ENCODE peak calls at places on chromosomes 7 and 10, in seven cellular contexts. Q, G, O, W, L, C and Z are unnamed samples.

GRCh38 chr10:5927306-5927705 is 37.3 kb downstream of the FBH1 start:
- DNase-seq in G (no peak), W (no peak), Q (peak), C (peak), L (no peak), O (no peak), Z (no peak)

GRCh38 chr7:140262242-140262903 is 85.6 kb upstream of the KDM7A start:
- DNase-seq in L (no peak), W (no peak), O (no peak), Q (no peak), G (no peak), C (no peak), Z (no peak)

GRCh38 chr10:17116193-17116592 is 13.4 kb downstream of the CUBN start:
- DNase-seq in G (no peak), C (no peak), Q (no peak), L (no peak), W (no peak), O (no peak), Z (no peak)

GRCh38 chr7:4201566-4201965 is 480.5 kb upstream of the FOXK1 start:
- DNase-seq in Q (no peak), C (no peak), W (no peak), L (no peak), G (peak), O (no peak), Z (no peak)

GRCh38 chr10:68231106-68231901 is 609 bp downstream of the ATOH7 start:
- DNase-seq in O (peak), Q (peak), G (peak), L (peak), C (peak), W (peak), Z (no peak)

GRCh38 chr10:44974628-44975431 is 3.8 kb downstream of the DEPP1 start:
- DNase-seq in G (peak), Q (peak), L (peak), O (peak), C (peak), W (peak), Z (no peak)

GRCh38 chr10:44206127-44206818 is 178.6 kb downstream of the CXCL12 start:
- DNase-seq in O (no peak), L (no peak), C (no peak), W (no peak), Q (peak), G (no peak), Z (no peak)

GRCh38 chr7:4527988-4528641 is 154.0 kb upstream of the FOXK1 start:
- DNase-seq in C (no peak), L (no peak), O (no peak), Q (no peak), W (no peak), G (no peak), Z (no peak)

GRCh38 chr7:102152672-102153585 is 133.7 kb upstream of the SH2B2 start:
- DNase-seq in C (peak), W (no peak), Q (peak), G (no peak), O (peak), L (no peak), Z (no peak)

GRCh38 chr7:139727151-139727705 is 50.6 kb downstream of the HIPK2 start:
- DNase-seq in O (no peak), W (no peak), G (no peak), C (peak), Q (peak), L (no peak), Z (no peak)

GRCh38 chr10:30488319-30488718 is 54.3 kb downstream of the MAP3K8 start:
- DNase-seq in W (no peak), L (no peak), Q (no peak), O (no peak), G (no peak), C (no peak), Z (no peak)

GRCh38 chr10:48404646-48405045 is 98.2 kb downstream of the MAPK8 start:
- DNase-seq in Q (peak), C (peak), G (no peak), L (no peak), W (no peak), O (no peak), Z (no peak)

GRCh38 chr7:79454325-79454960 is 976 bp upstream of the MAGI2 start:
- DNase-seq in L (no peak), O (peak), C (peak), W (peak), Q (peak), G (peak), Z (no peak)

GRCh38 chr7:522071-522937 is 2.7 kb upstream of the PDGFA start:
- DNase-seq in O (peak), C (peak), L (no peak), G (no peak), W (no peak), Q (peak), Z (no peak)

DNA sequence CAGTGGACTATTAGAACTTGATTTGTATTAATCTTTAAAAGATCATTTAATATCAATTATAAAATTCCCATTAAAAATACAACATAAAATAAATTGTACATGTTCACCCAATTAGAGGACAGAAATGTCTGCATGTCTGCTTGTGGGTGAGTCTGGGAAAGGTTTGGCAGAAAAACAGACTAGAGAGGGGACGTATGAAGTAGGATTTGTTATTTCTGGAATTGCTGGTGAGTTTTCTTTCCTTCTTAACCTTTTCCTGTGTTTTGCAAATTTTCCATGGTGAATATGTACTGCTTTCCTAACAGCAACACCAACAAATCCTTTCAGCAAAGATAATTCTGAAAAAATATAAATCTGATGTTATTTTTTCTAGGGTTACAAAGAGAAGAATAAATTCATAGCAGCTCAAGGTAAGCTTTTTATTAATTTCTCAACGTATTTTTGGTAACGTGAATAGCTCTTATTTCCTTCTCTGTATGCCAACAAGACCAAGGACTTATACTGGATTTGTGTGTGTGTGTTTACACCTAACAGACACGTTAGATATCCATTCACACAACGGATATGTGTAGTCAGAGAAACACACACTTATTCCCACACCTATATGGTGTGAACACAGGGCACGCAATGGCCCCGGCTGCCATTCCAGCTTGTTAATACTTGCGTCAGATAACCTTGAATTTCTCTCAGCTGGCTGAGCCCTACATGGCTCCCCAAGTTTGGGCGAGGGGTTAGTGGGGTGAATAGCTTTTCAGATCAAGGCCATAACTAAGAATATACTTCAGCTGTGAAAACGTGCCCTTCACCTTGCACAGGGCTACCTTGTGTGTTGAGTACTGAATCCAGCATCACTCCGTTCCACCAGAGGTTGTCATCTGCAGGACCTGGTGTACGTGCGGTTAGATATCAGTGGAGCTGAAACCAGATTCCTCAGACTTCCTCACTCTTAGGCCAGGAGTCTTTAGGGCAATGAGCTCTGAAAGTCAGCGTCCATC is 64.6 kb downstream of the MKI67 start:
- DNase-seq in C (no peak), Q (no peak), W (no peak), G (no peak), O (no peak), L (no peak), Z (no peak)
- H3K4me3 ChIP-seq in C (no peak), Q (no peak), W (no peak), G (no peak), O (no peak), L (no peak), Z (no peak)

GRCh38 chr10:120507651-120508050 is 50.6 kb downstream of the PLPP4 start:
- DNase-seq in C (no peak), Q (no peak), G (no peak), O (no peak), W (no peak), L (no peak), Z (no peak)
- H3K4me3 ChIP-seq in C (no peak), Q (no peak), G (no peak), O (no peak), W (no peak), L (no peak), Z (no peak)

GRCh38 chr7:94395141-94396041 is 696 bp downstream of the COL1A2 start:
- DNase-seq in C (peak), W (peak), O (peak), G (no peak), Q (peak), L (peak), Z (peak)
- H3K4me3 ChIP-seq in C (peak), W (peak), O (peak), G (peak), Q (peak), L (no peak), Z (no peak)

GRCh38 chr7:159061209-159061608 is 83.5 kb downstream of the VIPR2 start:
- DNase-seq in L (no peak), C (no peak), Q (no peak), G (no peak), O (no peak), W (no peak), Z (no peak)

GRCh38 chr7:159061674-159062212 is 82.9 kb downstream of the VIPR2 start:
- DNase-seq in O (no peak), G (no peak), C (no peak), Q (no peak), W (no peak), L (no peak), Z (no peak)

GRCh38 chr7:159060440-159060839 is 84.2 kb downstream of the VIPR2 start:
- DNase-seq in W (no peak), O (no peak), Q (no peak), C (no peak), L (no peak), G (no peak), Z (no peak)

GRCh38 chr7:159057647-159058046 is 87.0 kb downstream of the VIPR2 start:
- DNase-seq in C (no peak), O (no peak), Q (no peak), W (no peak), G (no peak), L (no peak), Z (no peak)

GRCh38 chr7:159059629-159060028 is 85.0 kb downstream of the VIPR2 start:
- DNase-seq in L (no peak), O (no peak), Q (no peak), W (no peak), G (no peak), C (no peak), Z (no peak)
- H3K4me3 ChIP-seq in L (no peak), O (no peak), Q (no peak), W (no peak), G (no peak), C (no peak), Z (no peak)

DNA sequence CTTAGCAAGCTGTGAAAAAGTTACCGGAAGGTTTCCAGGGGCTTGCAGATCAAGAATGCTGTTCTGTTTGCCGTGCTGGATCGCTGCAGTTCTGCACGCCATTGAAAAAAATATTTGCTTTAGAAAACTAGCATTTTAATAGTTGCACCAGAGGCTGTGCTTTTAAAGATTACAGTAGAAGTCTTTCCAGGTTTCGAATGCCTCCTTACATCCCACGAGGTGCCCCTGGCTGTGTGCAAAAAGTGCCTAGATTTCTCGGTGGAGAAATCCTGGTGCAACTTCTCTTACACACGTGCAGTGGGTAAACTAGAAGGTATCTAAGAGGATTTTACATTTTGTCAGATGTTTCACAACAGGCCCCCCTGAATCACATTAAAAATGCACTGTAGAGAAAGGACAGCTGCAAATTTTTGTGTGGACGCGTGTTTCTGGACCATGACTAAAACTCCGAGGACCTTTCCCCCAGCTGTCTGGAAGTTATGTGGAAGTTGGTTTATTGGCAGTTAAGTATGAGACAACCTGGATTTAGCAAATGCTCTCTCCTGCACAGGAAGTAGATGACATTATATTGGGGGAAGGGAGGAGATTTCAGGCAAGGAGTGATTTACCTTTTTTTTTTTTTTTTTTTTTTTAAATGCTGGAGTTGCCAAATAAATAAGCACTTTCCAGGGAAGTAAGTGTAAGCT is 5.8 kb downstream of the TCF7L2 start:
- DNase-seq in C (peak), L (no peak), W (no peak), Q (peak), G (no peak), O (no peak), Z (no peak)
- H3K4me3 ChIP-seq in C (peak), L (no peak), W (peak), Q (peak), G (peak), O (peak), Z (no peak)

GRCh38 chr10:93541402-93542357 is 24.8 kb upstream of the FFAR4 start:
- DNase-seq in Q (peak), G (no peak), C (peak), L (no peak), O (no peak), W (no peak), Z (no peak)
- H3K4me3 ChIP-seq in Q (peak), G (peak), C (peak), L (no peak), O (peak), W (no peak), Z (no peak)

DNA sequence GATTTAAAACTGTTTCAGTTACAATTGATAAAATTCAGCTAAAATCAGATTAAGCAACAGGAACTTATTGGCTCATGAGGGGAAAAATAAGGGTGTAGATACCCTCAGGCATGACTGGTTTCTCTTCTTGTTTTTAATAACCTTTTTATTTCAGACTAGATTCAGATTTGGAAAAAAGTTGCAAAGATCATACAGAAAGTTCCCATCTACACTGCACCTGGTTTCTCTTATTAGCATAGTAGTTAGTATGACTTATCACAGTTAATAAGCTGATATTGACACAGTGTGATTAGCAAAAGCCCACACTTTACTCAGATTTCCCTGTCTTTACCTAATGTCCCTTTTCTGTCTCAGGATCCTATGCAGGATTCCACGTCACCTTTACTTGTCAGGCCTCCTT is 53.3 kb downstream of the HTR5A start:
- DNase-seq in G (no peak), L (no peak), Q (no peak), C (no peak), W (no peak), O (no peak), Z (no peak)
- H3K4me3 ChIP-seq in G (no peak), L (no peak), Q (no peak), C (no peak), W (no peak), O (no peak), Z (no peak)